ENCODE peak calls at places on chromosomes 11 and 22, in six cellular contexts. U is cardiac fibroblast, D is tibial nerve, N is astrocyte of the spinal cord, J is BJ, Z is Peyer's patch. V is an unnamed sample.

GRCh38 chr11:34926101-34926830 is 9.8 kb downstream of the PDHX start:
- DNase-seq in U (peak), D (no peak), N (peak), J (no peak), Z (no peak), V (peak)

GRCh38 chr11:12827929-12828812 is 153.9 kb downstream of the TEAD1 start:
- DNase-seq in U (peak), D (peak), N (peak), J (no peak), Z (no peak), V (peak)

GRCh38 chr11:59794417-59794816 is 16.2 kb downstream of the MRPL16 start:
- DNase-seq in U (no peak), D (no peak), N (no peak), J (no peak), Z (no peak), V (no peak)

GRCh38 chr22:49956418-49956770 is 4.2 kb upstream of the PIM3 start:
- DNase-seq in U (no peak), D (no peak), N (no peak), J (no peak), Z (no peak), V (no peak)

GRCh38 chr11:107999759-108000455 is 8.8 kb upstream of the CUL5 start:
- DNase-seq in U (peak), D (no peak), N (peak), J (no peak), Z (no peak), V (peak)

GRCh38 chr11:41328324-41328723 is 131.1 kb downstream of the LRRC4C start:
- DNase-seq in U (no peak), D (no peak), N (no peak), J (no peak), Z (no peak), V (no peak)

GRCh38 chr11:70942593-70942992 is 309.8 kb downstream of the SHANK2 start:
- DNase-seq in U (peak), D (no peak), N (no peak), J (no peak), Z (no peak), V (peak)

GRCh38 chr11:80958414-80958813 is 1517.6 kb upstream of the TENM4 start:
- DNase-seq in U (peak), D (no peak), N (peak), J (peak), Z (no peak), V (peak)

GRCh38 chr11:14374922-14375630 is 16.1 kb upstream of the RRAS2 start:
- DNase-seq in U (no peak), D (no peak), N (no peak), J (no peak), Z (no peak), V (no peak)

GRCh38 chr11:96246718-96247540 is 96.1 kb downstream of the MAML2 start:
- DNase-seq in U (peak), D (no peak), N (peak), J (no peak), Z (no peak), V (peak)

GRCh38 chr22:42662114-42663021 is 13.2 kb upstream of the CYB5R3 start:
- DNase-seq in U (peak), D (peak), N (peak), J (no peak), Z (peak), V (peak)

GRCh38 chr22:50048066-50048765 is 9.9 kb downstream of the TTLL8 start:
- DNase-seq in U (no peak), D (no peak), N (no peak), J (no peak), Z (no peak), V (no peak)

GRCh38 chr11:2882681-2883110 is 2.9 kb downstream of the CDKN1C start:
- DNase-seq in U (no peak), D (no peak), N (no peak), J (no peak), Z (no peak), V (no peak)

GRCh38 chr11:2885017-2885675 is 429 bp downstream of the CDKN1C start:
- DNase-seq in U (peak), D (no peak), N (peak), J (no peak), Z (no peak), V (peak)

GRCh38 chr11:2885676-2886081 is at the start of gene CDKN1C:
- DNase-seq in U (peak), D (peak), N (peak), J (no peak), Z (peak), V (peak)

GRCh38 chr11:2883717-2884423 is 1.7 kb downstream of the CDKN1C start:
- DNase-seq in U (no peak), D (no peak), N (peak), J (no peak), Z (no peak), V (peak)

DNA sequence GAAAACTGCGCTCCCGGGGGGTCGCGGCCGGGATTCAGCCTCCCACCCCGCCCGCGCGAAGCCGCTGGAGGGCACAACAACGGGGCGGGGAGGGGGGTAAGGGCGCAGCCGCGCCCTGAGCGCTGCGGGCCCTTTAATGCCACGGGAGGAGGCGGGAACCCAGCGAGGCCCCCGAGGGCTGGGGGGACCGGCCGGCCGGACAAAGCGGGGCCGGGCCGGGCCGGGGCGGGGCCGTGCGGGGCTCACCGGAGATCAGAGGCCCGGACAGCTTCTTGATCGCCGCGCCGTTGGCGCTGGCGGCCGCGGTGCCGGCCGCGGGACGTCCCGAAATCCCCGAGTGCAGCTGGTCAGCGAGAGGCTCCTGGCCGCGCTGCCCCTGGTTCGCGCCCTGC is 1.2 kb downstream of the CDKN1C start:
- DNase-seq in U (no peak), D (no peak), N (peak), J (no peak), Z (no peak), V (peak)
- H3K4me3 ChIP-seq in U (peak), D (peak), N (peak), J (peak), Z (peak), V (peak)

DNA sequence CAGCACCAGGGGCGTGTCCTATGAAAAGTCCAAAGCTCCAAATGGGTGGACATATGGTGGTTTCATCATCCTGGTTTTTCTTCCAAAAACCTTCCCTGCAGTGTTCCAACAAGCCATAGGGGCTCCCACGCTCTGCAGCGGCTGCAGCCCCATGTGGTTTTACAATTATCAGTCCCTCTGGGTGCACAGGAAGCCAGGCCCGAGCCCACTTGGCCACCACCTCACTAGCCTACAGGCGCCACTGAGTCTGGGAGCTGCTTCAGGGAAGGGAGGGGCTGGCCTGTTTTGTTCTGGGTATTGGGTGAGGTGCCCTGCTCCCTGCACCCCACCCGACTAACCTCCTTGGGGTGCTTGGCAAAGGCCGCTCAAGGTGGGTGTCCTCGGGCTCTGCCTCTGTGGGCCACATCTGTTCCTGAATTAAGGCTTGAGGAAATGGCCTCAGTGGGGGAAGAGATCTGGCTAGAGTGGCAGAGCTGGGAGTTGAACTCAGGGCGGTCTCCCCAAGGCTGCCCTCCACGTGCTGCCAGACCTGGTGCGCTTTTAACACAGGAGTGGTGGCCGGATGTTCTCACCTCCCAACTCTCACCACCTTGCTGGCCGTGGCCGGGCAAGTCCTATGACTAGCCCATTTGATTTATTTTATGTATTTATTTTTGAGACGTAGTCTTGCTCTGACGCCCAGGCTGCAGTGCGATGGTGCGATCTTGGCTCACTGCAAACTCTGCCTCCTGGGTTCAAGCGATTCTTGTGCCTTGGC is 5.3 kb upstream of the CDC42BPG start:
- DNase-seq in U (peak), D (no peak), N (no peak), J (no peak), Z (no peak), V (no peak)
- TF ChIP-seq CTCF in U (no peak), D (no peak), N (peak), J (peak), Z (no peak), V (no peak)

GRCh38 chr22:38461414-38462081 is 6.3 kb upstream of the KDELR3 start:
- DNase-seq in U (peak), D (peak), N (peak), J (no peak), Z (peak), V (peak)

GRCh38 chr22:38460367-38460952 is 5.5 kb upstream of the KCNJ4 start:
- DNase-seq in U (no peak), D (no peak), N (no peak), J (no peak), Z (no peak), V (no peak)

GRCh38 chr22:38456841-38457699 is 2.1 kb upstream of the KCNJ4 start:
- DNase-seq in U (no peak), D (no peak), N (no peak), J (no peak), Z (no peak), V (peak)

GRCh38 chr22:38462960-38463784 is 4.7 kb upstream of the KDELR3 start:
- DNase-seq in U (no peak), D (no peak), N (no peak), J (no peak), Z (no peak), V (peak)

DNA sequence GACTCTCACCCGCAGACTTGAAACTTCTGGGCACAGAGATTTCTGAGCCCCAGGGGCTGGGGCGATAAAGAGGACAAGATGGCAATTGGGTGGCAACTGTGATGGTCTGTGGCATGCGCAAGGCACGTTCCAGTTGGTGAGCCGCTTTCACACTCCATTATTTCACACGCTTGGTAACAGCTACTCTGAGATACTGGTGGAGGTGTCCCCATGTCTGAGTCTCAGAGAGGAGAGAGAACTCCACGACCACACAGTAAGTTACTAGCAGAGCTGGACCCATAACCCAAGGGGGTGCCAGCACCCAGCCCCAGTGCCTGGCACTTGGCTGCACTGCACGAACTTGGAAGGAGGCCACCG is 6.0 kb upstream of the KCNJ4 start:
- DNase-seq in U (no peak), D (no peak), N (no peak), J (no peak), Z (no peak), V (no peak)
- H3K4me3 ChIP-seq in U (no peak), D (no peak), N (no peak), J (no peak), Z (no peak), V (no peak)

GRCh38 chr22:47837703-47838102 is 1075.3 kb downstream of the TBC1D22A start:
- DNase-seq in U (peak), D (no peak), N (no peak), J (no peak), Z (no peak), V (peak)
- TF ChIP-seq CTCF in U (peak), D (no peak), N (peak), J (no peak), Z (no peak), V (peak)

GRCh38 chr11:7578276-7578955 is 64.6 kb downstream of the PPFIBP2 start:
- DNase-seq in U (no peak), D (no peak), N (no peak), J (no peak), Z (no peak), V (no peak)
- H3K4me3 ChIP-seq in U (peak), D (peak), N (peak), J (peak), Z (peak), V (peak)

GRCh38 chr11:6737872-6738466 is 33.8 kb downstream of the OR2AG2 start:
- DNase-seq in U (peak), D (no peak), N (peak), J (no peak), Z (peak), V (peak)
- TF ChIP-seq CTCF in U (peak), D (peak), N (peak), J (peak), Z (peak), V (peak)

GRCh38 chr11:126430581-126431320 is 75.3 kb downstream of the ST3GAL4 start:
- DNase-seq in U (no peak), D (no peak), N (no peak), J (no peak), Z (no peak), V (no peak)
- H3K4me3 ChIP-seq in U (no peak), D (no peak), N (no peak), J (no peak), Z (no peak), V (no peak)

GRCh38 chr22:19679476-19680099 is 34.7 kb upstream of the SEPTIN5 start:
- DNase-seq in U (no peak), D (no peak), N (no peak), J (no peak), Z (no peak), V (no peak)
- TF ChIP-seq CTCF in U (peak), D (peak), N (peak), J (peak), Z (peak), V (peak)

GRCh38 chr22:38953577-38954413 is 3.6 kb upstream of the APOBEC3A start:
- DNase-seq in U (peak), D (no peak), N (no peak), J (no peak), Z (no peak), V (no peak)
- H3K4me3 ChIP-seq in U (no peak), D (no peak), N (no peak), J (no peak), Z (no peak), V (no peak)

GRCh38 chr11:32015435-32015834 is 75.4 kb upstream of the RCN1 start:
- DNase-seq in U (no peak), D (no peak), N (no peak), J (no peak), Z (no peak), V (no peak)

GRCh38 chr11:32016111-32016510 is 74.8 kb upstream of the RCN1 start:
- DNase-seq in U (no peak), D (no peak), N (no peak), J (no peak), Z (no peak), V (no peak)

GRCh38 chr11:32008879-32009548 is 81.9 kb upstream of the RCN1 start:
- DNase-seq in U (no peak), D (no peak), N (no peak), J (no peak), Z (no peak), V (no peak)

GRCh38 chr11:32013603-32014002 is 77.3 kb upstream of the RCN1 start:
- DNase-seq in U (no peak), D (no peak), N (no peak), J (no peak), Z (no peak), V (no peak)

DNA sequence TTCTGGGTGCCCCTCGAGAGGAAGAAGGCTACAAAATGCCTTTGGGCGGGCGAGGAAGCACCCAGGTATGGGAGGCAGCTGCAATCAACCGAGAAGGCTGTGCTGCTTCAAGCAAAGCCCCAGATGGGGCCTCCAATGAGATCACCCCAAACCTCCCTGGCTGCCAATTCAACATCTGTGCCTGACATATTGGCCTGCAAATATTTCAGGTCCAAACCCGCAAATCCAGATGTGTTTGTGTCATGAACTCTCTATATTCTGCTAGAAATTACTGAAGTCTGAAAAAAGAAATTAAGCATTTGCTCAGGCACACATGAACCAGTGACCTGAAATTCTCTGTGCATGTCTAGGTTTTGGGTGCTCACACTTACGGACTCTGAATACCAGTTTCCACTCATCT is 78.8 kb upstream of the RCN1 start:
- DNase-seq in U (no peak), D (no peak), N (no peak), J (no peak), Z (no peak), V (no peak)
- TF ChIP-seq CTCF in U (no peak), D (no peak), N (no peak), J (no peak), Z (no peak), V (no peak)